ENCODE peak calls at places on chromosomes 11 and 22, in four cellular contexts. One of them, this sample, is unnamed.

GRCh38 chr11:17272823-17273222 is 3.7 kb upstream of the NUCB2 start:
- ATAC-seq in left lung: no peak
- ATAC-seq in body of pancreas: no peak
- ATAC-seq in SK-N-SH treated with all-trans-retinoic acid at 6 μM for 48 hours: no peak
- ATAC-seq in this sample: no peak

GRCh38 chr11:69000831-69001245 is 12.2 kb downstream of the MRGPRF start:
- ATAC-seq in left lung: peak
- ATAC-seq in body of pancreas: peak
- ATAC-seq in SK-N-SH treated with all-trans-retinoic acid at 6 μM for 48 hours: peak
- ATAC-seq in this sample: peak

GRCh38 chr11:72561856-72562255 is 112.4 kb downstream of the PDE2A start:
- ATAC-seq in left lung: no peak
- ATAC-seq in body of pancreas: no peak
- ATAC-seq in SK-N-SH treated with all-trans-retinoic acid at 6 μM for 48 hours: no peak
- ATAC-seq in this sample: no peak

GRCh38 chr11:3614742-3615171 is 27.0 kb downstream of the ART5 start:
- ATAC-seq in left lung: peak
- ATAC-seq in body of pancreas: no peak
- ATAC-seq in SK-N-SH treated with all-trans-retinoic acid at 6 μM for 48 hours: no peak
- ATAC-seq in this sample: no peak

GRCh38 chr11:125226701-125227100 is 62.1 kb downstream of the PKNOX2 start:
- ATAC-seq in left lung: no peak
- ATAC-seq in body of pancreas: no peak
- ATAC-seq in SK-N-SH treated with all-trans-retinoic acid at 6 μM for 48 hours: no peak
- ATAC-seq in this sample: no peak

GRCh38 chr11:110447897-110448522 is 18.3 kb downstream of the FDX1 start:
- ATAC-seq in left lung: peak
- ATAC-seq in body of pancreas: no peak
- ATAC-seq in SK-N-SH treated with all-trans-retinoic acid at 6 μM for 48 hours: no peak
- ATAC-seq in this sample: no peak

GRCh38 chr22:30830907-30831306 is 136.2 kb downstream of the OSBP2 start:
- ATAC-seq in left lung: peak
- ATAC-seq in body of pancreas: no peak
- ATAC-seq in SK-N-SH treated with all-trans-retinoic acid at 6 μM for 48 hours: peak
- ATAC-seq in this sample: no peak

GRCh38 chr22:46061431-46062231 is 84.7 kb upstream of the WNT7B start:
- ATAC-seq in left lung: no peak
- ATAC-seq in body of pancreas: no peak
- ATAC-seq in SK-N-SH treated with all-trans-retinoic acid at 6 μM for 48 hours: no peak
- ATAC-seq in this sample: no peak

GRCh38 chr22:21926728-21927127 is 25.9 kb downstream of the PPM1F start:
- ATAC-seq in left lung: no peak
- ATAC-seq in body of pancreas: peak
- ATAC-seq in SK-N-SH treated with all-trans-retinoic acid at 6 μM for 48 hours: no peak
- ATAC-seq in this sample: no peak

GRCh38 chr22:38751422-38752346 is 4.1 kb downstream of the SUN2 start:
- ATAC-seq in left lung: no peak
- ATAC-seq in body of pancreas: no peak
- ATAC-seq in SK-N-SH treated with all-trans-retinoic acid at 6 μM for 48 hours: no peak
- ATAC-seq in this sample: no peak

GRCh38 chr11:114193730-114194674 is 102.2 kb upstream of the NNMT start:
- ATAC-seq in left lung: no peak
- ATAC-seq in body of pancreas: no peak
- ATAC-seq in SK-N-SH treated with all-trans-retinoic acid at 6 μM for 48 hours: no peak
- ATAC-seq in this sample: peak

GRCh38 chr11:67666676-67667489 is 7.5 kb downstream of the ALDH3B2 start:
- ATAC-seq in left lung: no peak
- ATAC-seq in body of pancreas: no peak
- ATAC-seq in SK-N-SH treated with all-trans-retinoic acid at 6 μM for 48 hours: no peak
- ATAC-seq in this sample: no peak

GRCh38 chr11:64227405-64227956 is 1.4 kb downstream of the NUDT22 start:
- ATAC-seq in left lung: no peak
- ATAC-seq in body of pancreas: no peak
- ATAC-seq in SK-N-SH treated with all-trans-retinoic acid at 6 μM for 48 hours: no peak
- ATAC-seq in this sample: no peak

GRCh38 chr22:38462960-38463784 is 4.7 kb upstream of the KDELR3 start:
- ATAC-seq in left lung: no peak
- ATAC-seq in body of pancreas: no peak
- ATAC-seq in SK-N-SH treated with all-trans-retinoic acid at 6 μM for 48 hours: no peak
- ATAC-seq in this sample: no peak

GRCh38 chr11:22044126-22044525 is 148.8 kb upstream of the ANO5 start:
- ATAC-seq in left lung: no peak
- ATAC-seq in body of pancreas: no peak
- ATAC-seq in SK-N-SH treated with all-trans-retinoic acid at 6 μM for 48 hours: no peak
- ATAC-seq in this sample: no peak

GRCh38 chr22:49213731-49214352 is 613.8 kb downstream of the BRD1 start:
- ATAC-seq in left lung: no peak
- ATAC-seq in body of pancreas: no peak
- ATAC-seq in SK-N-SH treated with all-trans-retinoic acid at 6 μM for 48 hours: no peak
- ATAC-seq in this sample: no peak

GRCh38 chr11:47731466-47731865 is 16.3 kb upstream of the AGBL2 start:
- ATAC-seq in left lung: no peak
- ATAC-seq in body of pancreas: no peak
- ATAC-seq in SK-N-SH treated with all-trans-retinoic acid at 6 μM for 48 hours: no peak
- ATAC-seq in this sample: no peak

GRCh38 chr11:126687477-126687876 is 313.1 kb downstream of the KIRREL3 start:
- ATAC-seq in left lung: no peak
- ATAC-seq in body of pancreas: no peak
- ATAC-seq in SK-N-SH treated with all-trans-retinoic acid at 6 μM for 48 hours: no peak
- ATAC-seq in this sample: no peak

GRCh38 chr11:44878696-44879095 is 72.0 kb downstream of the TP53I11 start:
- ATAC-seq in left lung: no peak
- ATAC-seq in body of pancreas: no peak
- ATAC-seq in SK-N-SH treated with all-trans-retinoic acid at 6 μM for 48 hours: no peak
- ATAC-seq in this sample: no peak

GRCh38 chr11:110428956-110429613 is 663 bp upstream of the FDX1 start:
- ATAC-seq in left lung: no peak
- ATAC-seq in body of pancreas: no peak
- ATAC-seq in SK-N-SH treated with all-trans-retinoic acid at 6 μM for 48 hours: no peak
- ATAC-seq in this sample: no peak

GRCh38 chr11:93963072-93963471 is 58.1 kb upstream of the HEPHL1 start:
- ATAC-seq in left lung: no peak
- ATAC-seq in body of pancreas: no peak
- ATAC-seq in SK-N-SH treated with all-trans-retinoic acid at 6 μM for 48 hours: no peak
- ATAC-seq in this sample: no peak

GRCh38 chr11:47067401-47067800 is 109.3 kb downstream of the ARFGAP2 start:
- ATAC-seq in left lung: no peak
- ATAC-seq in body of pancreas: no peak
- ATAC-seq in SK-N-SH treated with all-trans-retinoic acid at 6 μM for 48 hours: no peak
- ATAC-seq in this sample: no peak

This sample was measured in gastroesophageal sphincter.